ENCODE peak calls at places on chromosomes 16 and 17, in nine cellular contexts. B is ovary; I is activated CD8-positive, alpha-beta memory T cell treated with anti-CD3 and anti-CD28 coated beads for 1 hour; U is activated T-cell treated with anti-CD3 and anti-CD28 coated beads, Interleukin-2, amount 50 U/mL, for 1 hour; V is HS-5; E is NCI-H1436; S is pancreas; K is adipocyte; L is AG08396. O is an unnamed sample.

GRCh38 chr17:76147211-76148014 is 6.4 kb upstream of the FOXJ1 start:
- DNase-seq in L (no peak), E (no peak), K (peak; percentile 73), I (no peak), B (no peak), U (no peak), V (no peak), S (no peak), O (peak; percentile 58)

GRCh38 chr17:67215991-67216421 is 29.0 kb downstream of the HELZ start:
- DNase-seq in K (no peak), S (no peak), I (no peak), U (no peak), V (no peak), E (no peak), L (no peak), B (no peak), O (no peak)

GRCh38 chr17:59221159-59221847 is 992 bp downstream of the GDPD1 start:
- DNase-seq in I (no peak), K (peak; percentile 4), E (no peak), V (no peak), B (no peak), U (no peak), L (no peak), S (no peak), O (no peak)

GRCh38 chr16:62253926-62254325 is 217.7 kb upstream of the CDH8 start:
- DNase-seq in S (no peak), I (no peak), L (no peak), B (no peak), K (no peak), V (no peak), U (no peak), E (no peak), O (no peak)

GRCh38 chr17:65066858-65067257 is 10.3 kb upstream of the GNA13 start:
- DNase-seq in B (no peak), S (no peak), K (no peak), L (no peak), V (no peak), E (no peak), U (no peak), I (no peak), O (no peak)

GRCh38 chr16:13110124-13110796 is 208.9 kb downstream of the SHISA9 start:
- DNase-seq in U (no peak), V (peak; percentile 23), B (no peak), L (no peak), K (peak; percentile 46), S (no peak), E (no peak), I (no peak), O (no peak)

GRCh38 chr17:14276535-14277250 is 24.2 kb upstream of the HS3ST3B1 start:
- DNase-seq in K (no peak), B (no peak), L (no peak), I (no peak), S (no peak), U (no peak), V (no peak), E (no peak), O (no peak)

GRCh38 chr16:14409563-14409962 is 220.5 kb downstream of the PARN start:
- DNase-seq in K (peak; percentile 92), I (no peak), L (peak; percentile 74), U (no peak), E (no peak), S (no peak), B (no peak), V (peak; percentile 85), O (no peak)

GRCh38 chr17:69732272-69732671 is 317.8 kb downstream of the MAP2K6 start:
- DNase-seq in K (no peak), S (no peak), E (no peak), I (no peak), B (no peak), U (no peak), V (no peak), L (no peak), O (no peak)

GRCh38 chr16:84795338-84796053 is 24.3 kb upstream of the CRISPLD2 start:
- DNase-seq in I (no peak), E (no peak), K (peak; percentile 66), L (peak; percentile 89), B (peak; percentile 92), S (no peak), U (no peak), V (no peak), O (no peak)

GRCh38 chr17:43377056-43377810 is 21.6 kb upstream of the ARL4D start:
- DNase-seq in I (no peak), U (no peak), S (no peak), E (no peak), K (no peak), L (no peak), B (no peak), V (no peak), O (no peak)

GRCh38 chr17:62064029-62064790 is 868 bp downstream of the MED13 start:
- DNase-seq in U (no peak), S (no peak), B (no peak), V (no peak), L (no peak), I (no peak), E (no peak), K (peak; percentile 55), O (no peak)

GRCh38 chr17:57440522-57441269 is 184.4 kb downstream of the MSI2 start:
- DNase-seq in S (peak; percentile 38), U (peak; percentile 65), E (peak; percentile 70), B (peak; percentile 80), L (peak; percentile 65), I (peak; percentile 30), K (peak; percentile 83), V (no peak), O (peak; percentile 37)

GRCh38 chr16:16778322-16778721 is 399.4 kb downstream of the NPIPA7 start:
- DNase-seq in U (no peak), V (no peak), B (no peak), I (no peak), S (no peak), E (no peak), L (no peak), K (no peak), O (no peak)